ENCODE peak calls at places on chromosome 18, in eight cellular contexts. I, O, H, A, D, B, X and S are unnamed samples. For H3K4me1 and H3K27me3, the result is how much of the 10 kb centered on the place peaks cover.

GRCh38 chr18:59718108-59719057 is 21.2 kb upstream of the CCBE1 start:
- DNase-seq in I (no peak), O (no peak), H (peak), A (no peak), D (no peak), B (no peak), X (no peak), S (peak)

GRCh38 chr18:47100214-47100831 is 50.0 kb downstream of the HDHD2 start:
- DNase-seq in I (peak), O (no peak), H (peak), A (peak), D (peak), B (no peak), X (peak), S (peak)

GRCh38 chr18:34086370-34086769 is 138.3 kb downstream of the NOL4 start:
- DNase-seq in I (no peak), O (no peak), H (no peak), A (no peak), D (no peak), B (no peak), X (no peak), S (no peak)

GRCh38 chr18:395481-396250 is 104.8 kb downstream of the COLEC12 start:
- DNase-seq in I (no peak), O (no peak), H (no peak), A (no peak), D (peak), B (no peak), X (no peak), S (peak)

GRCh38 chr18:72811047-72811446 is 56.7 kb downstream of the NETO1 start:
- DNase-seq in I (no peak), O (no peak), H (no peak), A (no peak), D (no peak), B (no peak), X (no peak), S (no peak)

GRCh38 chr18:12838178-12838634 is 45.8 kb downstream of the PTPN2 start:
- DNase-seq in I (no peak), O (no peak), H (peak), A (no peak), D (peak), B (no peak), X (no peak), S (no peak)

GRCh38 chr18:3498705-3499451 is 48.9 kb downstream of the TGIF1 start:
- DNase-seq in I (peak), O (peak), H (peak), A (peak), D (peak), B (peak), X (peak), S (peak)

GRCh38 chr18:7987284-7987976 is 420.3 kb downstream of the PTPRM start:
- DNase-seq in I (no peak), O (no peak), H (no peak), A (no peak), D (no peak), B (no peak), X (no peak), S (no peak)

GRCh38 chr18:55452123-55452611 is 135.8 kb downstream of the TCF4 start:
- DNase-seq in I (no peak), O (no peak), H (no peak), A (no peak), D (peak), B (peak), X (no peak), S (peak)

GRCh38 chr18:10114727-10115463 is 201.1 kb downstream of the VAPA start:
- DNase-seq in I (no peak), O (no peak), H (no peak), A (no peak), D (no peak), B (no peak), X (no peak), S (no peak)

GRCh38 chr18:13256444-13257305 is 38.1 kb downstream of the LDLRAD4 start:
- DNase-seq in I (peak), O (no peak), H (peak), A (peak), D (no peak), B (no peak), X (no peak), S (no peak)

GRCh38 chr18:68083131-68083530 is 566.6 kb upstream of the DSEL start:
- DNase-seq in I (no peak), O (no peak), H (no peak), A (no peak), D (no peak), B (no peak), X (no peak), S (peak)

GRCh38 chr18:67519582-67519981 is 3.1 kb upstream of the DSEL start:
- DNase-seq in I (no peak), O (no peak), H (no peak), A (no peak), D (no peak), B (no peak), X (no peak), S (peak)

GRCh38 chr18:72419914-72420313 is 124.2 kb downstream of the CBLN2 start:
- DNase-seq in I (no peak), O (no peak), H (no peak), A (no peak), D (no peak), B (no peak), X (no peak), S (no peak)

GRCh38 chr18:50313031-50313607 is 25.6 kb upstream of the CXXC1 start:
- DNase-seq in I (no peak), O (no peak), H (no peak), A (no peak), D (no peak), B (no peak), X (no peak), S (no peak)

GRCh38 chr18:46096651-46097300 is 1.3 kb downstream of the ATP5F1A start:
- DNase-seq in I (no peak), O (no peak), H (peak), A (peak), D (no peak), B (no peak), X (no peak), S (peak)

DNA sequence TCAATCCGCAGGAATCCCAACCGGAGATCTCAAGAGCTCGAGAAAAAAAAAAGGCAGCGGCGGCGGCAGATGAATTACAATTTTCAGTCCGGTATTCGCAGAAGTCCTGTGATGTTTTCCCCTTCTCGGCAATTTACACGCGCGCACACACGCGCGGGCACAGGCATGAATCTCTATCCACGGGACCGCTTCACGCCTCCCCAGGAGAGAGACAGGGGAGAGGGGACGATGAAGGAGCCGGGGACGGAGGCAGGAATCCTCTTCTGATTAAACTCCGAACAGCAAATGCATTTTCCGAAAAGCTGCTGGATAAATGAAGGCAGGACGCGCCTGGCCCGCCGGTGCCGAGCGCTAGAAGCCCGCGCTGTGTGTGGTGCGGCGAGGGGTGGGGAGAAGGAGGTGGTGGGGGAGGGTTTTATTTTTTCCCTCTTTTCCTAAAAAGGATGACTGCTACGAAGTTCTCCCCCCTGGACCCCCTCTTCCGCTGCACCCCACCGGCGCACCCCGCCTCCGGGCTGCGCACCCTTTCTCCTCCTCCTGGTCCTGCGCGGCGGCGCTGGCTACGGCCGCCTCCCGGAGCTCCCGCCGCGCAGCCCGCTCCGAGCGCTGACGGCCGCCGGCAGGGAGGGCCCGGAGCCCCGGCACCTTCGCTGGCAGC is at the start of gene BCL2:
- DNase-seq in I (peak), O (peak), H (peak), A (no peak), D (peak), B (no peak), X (peak), S (peak)
- H3K4me1 ChIP-seq in I (under half), O (under half), H (under half), A (under half), D (under half), B (under half), X (half or more), S (under half)

DNA sequence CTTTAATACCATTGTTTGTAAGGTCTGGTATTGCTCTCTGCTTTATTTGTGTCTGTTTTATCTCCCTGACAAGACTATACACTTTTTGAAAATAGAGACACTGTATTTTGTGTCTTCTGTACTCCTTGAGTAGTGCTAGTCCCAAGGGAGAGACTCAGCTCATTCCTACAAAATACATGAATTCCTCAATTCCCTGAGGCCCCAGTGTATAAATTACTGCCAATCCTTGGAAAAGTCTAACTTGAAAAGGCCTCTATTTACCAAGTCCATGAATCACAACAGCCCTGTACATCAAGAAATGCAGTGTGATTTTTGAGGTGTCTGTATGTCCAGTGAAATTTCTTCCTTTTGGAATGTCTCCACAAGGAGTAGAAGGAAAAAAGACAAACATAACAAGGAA is 34.9 kb upstream of the NEDD4L start:
- DNase-seq in I (no peak), O (no peak), H (no peak), A (no peak), D (no peak), B (no peak), X (no peak), S (peak)
- H3K27me3 ChIP-seq in I (under half), O (under half), H (under half), A (under half), D (under half), B (under half), X (under half), S (under half)

GRCh38 chr18:32918692-32919250 is 145.9 kb upstream of the KLHL14 start:
- DNase-seq in I (no peak), O (no peak), H (no peak), A (no peak), D (no peak), B (no peak), X (no peak), S (no peak)
- H3K4me1 ChIP-seq in I (under half), O (under half), H (under half), A (under half), D (under half), B (under half), X (under half), S (under half)

DNA sequence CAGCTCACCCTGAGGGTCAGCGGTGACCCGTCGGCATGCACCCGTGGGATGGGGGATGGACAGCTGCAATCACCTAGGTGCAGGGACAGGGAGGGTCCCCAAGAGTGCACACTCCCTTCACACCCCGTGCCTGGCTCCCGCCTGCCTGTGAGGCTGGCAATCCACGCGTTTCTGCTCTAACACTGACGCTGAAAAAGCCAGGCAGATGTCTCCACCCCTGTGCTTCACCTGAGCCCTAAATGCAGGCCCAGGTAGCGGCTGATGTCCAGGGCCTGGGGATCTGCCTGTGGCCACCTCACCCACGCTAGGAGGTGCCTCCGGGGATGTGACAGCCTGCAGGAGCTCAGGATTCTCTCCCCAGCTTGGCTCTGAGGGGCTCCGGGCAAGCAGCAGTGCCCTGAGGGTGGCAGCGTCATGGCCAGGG is 212.0 kb upstream of the SALL3 start:
- DNase-seq in I (no peak), O (no peak), H (no peak), A (no peak), D (no peak), B (no peak), X (no peak), S (no peak)
- H3K27me3 ChIP-seq in I (under half), O (under half), H (under half), A (under half), D (under half), B (under half), X (half or more), S (under half)

DNA sequence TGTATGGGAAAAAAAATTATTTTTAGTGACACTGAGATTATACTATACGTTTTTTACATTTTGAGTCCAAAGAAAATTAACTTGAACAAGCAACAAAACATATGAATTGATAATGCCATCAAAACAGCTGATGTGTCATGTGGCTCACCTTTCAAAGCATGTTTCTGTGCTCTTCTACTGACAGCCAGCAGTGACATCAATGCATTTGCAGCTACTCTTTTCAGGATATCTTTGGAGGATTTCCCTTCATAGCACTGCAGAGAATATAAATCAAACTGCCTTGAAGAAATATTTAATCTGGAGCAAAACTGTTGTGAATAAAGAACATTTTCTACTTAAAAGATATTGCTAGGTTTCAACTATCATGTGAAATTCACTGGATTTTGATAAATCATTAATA is 83.1 kb upstream of the CD226 start:
- DNase-seq in I (no peak), O (no peak), H (no peak), A (no peak), D (no peak), B (no peak), X (no peak), S (no peak)
- H3K4me1 ChIP-seq in I (under half), O (under half), H (under half), A (under half), D (under half), B (under half), X (under half), S (under half)

GRCh38 chr18:79873449-79874110 is 75.8 kb downstream of the KCNG2 start:
- DNase-seq in I (no peak), O (no peak), H (no peak), A (peak), D (no peak), B (no peak), X (no peak), S (peak)

GRCh38 chr18:79875531-79875919 is 75.9 kb downstream of the SLC66A2 start:
- DNase-seq in I (no peak), O (peak), H (no peak), A (peak), D (no peak), B (no peak), X (no peak), S (peak)

GRCh38 chr18:79876497-79876896 is 75.0 kb downstream of the SLC66A2 start:
- DNase-seq in I (no peak), O (peak), H (no peak), A (no peak), D (no peak), B (no peak), X (no peak), S (peak)

GRCh38 chr18:79875931-79876461 is 75.5 kb downstream of the SLC66A2 start:
- DNase-seq in I (no peak), O (peak), H (no peak), A (peak), D (no peak), B (no peak), X (no peak), S (peak)

GRCh38 chr18:79874553-79875530 is 76.6 kb downstream of the SLC66A2 start:
- DNase-seq in I (no peak), O (no peak), H (no peak), A (peak), D (no peak), B (no peak), X (no peak), S (peak)
- H3K27me3 ChIP-seq in I (under half), O (under half), H (under half), A (under half), D (under half), B (under half), X (half or more), S (under half)

DNA sequence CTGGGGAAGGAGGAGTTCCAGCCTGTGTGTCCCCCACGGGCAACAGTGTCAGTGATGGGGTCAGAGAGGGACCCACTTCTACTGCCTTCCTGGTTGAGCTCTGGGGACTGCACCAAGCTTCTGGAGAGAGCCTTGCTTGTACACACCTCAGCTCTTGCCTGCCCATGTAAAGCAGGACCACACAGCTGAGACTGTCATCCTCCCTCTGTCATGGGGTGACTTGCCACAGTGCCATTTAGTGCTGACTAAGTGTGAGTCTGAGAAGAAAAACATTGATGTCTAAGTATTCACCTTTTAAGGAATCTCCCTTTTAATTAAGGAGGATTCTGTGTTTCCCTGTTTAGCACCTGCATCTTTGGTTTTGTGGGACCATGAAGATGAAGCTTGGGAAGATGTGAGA is 159.1 kb downstream of the FHOD3 start:
- DNase-seq in I (no peak), O (no peak), H (no peak), A (no peak), D (no peak), B (no peak), X (no peak), S (no peak)
- H3K4me1 ChIP-seq in I (half or more), O (under half), H (under half), A (under half), D (under half), B (under half), X (half or more), S (under half)